ENCODE peak calls at places on chromosomes 12 and 14, in ten cellular contexts. Y is lung microvascular endothelial cell, Q is GDM1, Z is caudate nucleus, K is ecto neural progenitor cell, U is mucosa of descending colon, A is psoas muscle, R is neural crest cell, J is occipital lobe, D is head of caudate nucleus. T is an unnamed sample.

GRCh38 chr12:90211017-90211416 is 502.4 kb upstream of the ATP2B1 start:
- DNase-seq in Y (peak; percentile 19), Q (no peak), Z (no peak), K (no peak), U (no peak), A (no peak), R (no peak), J (no peak), D (no peak), T (no peak)

GRCh38 chr14:77950371-77950770 is 150.5 kb downstream of the ADCK1 start:
- DNase-seq in Y (no peak), Q (no peak), Z (no peak), K (no peak), U (no peak), A (no peak), R (no peak), J (peak; percentile 49), D (no peak), T (no peak)

GRCh38 chr12:75837700-75838099 is 193.9 kb downstream of the PHLDA1 start:
- DNase-seq in Y (no peak), Q (no peak), Z (no peak), K (no peak), U (no peak), A (no peak), R (no peak), J (no peak), D (no peak), T (no peak)

GRCh38 chr12:120659151-120659525 is 18.7 kb downstream of the CABP1 start:
- DNase-seq in Y (no peak), Q (no peak), Z (no peak), K (no peak), U (peak; percentile 28), A (no peak), R (no peak), J (no peak), D (no peak), T (no peak)

GRCh38 chr14:59098377-59098776 is 90.1 kb upstream of the DAAM1 start:
- DNase-seq in Y (no peak), Q (no peak), Z (no peak), K (no peak), U (no peak), A (no peak), R (no peak), J (no peak), D (no peak), T (no peak)

GRCh38 chr12:74586251-74586650 is 48.6 kb downstream of the ATXN7L3B start:
- DNase-seq in Y (no peak), Q (no peak), Z (no peak), K (no peak), U (no peak), A (no peak), R (no peak), J (no peak), D (no peak), T (no peak)

GRCh38 chr12:32437095-32437515 is 37.7 kb downstream of the FGD4 start:
- DNase-seq in Y (peak; percentile 52), Q (no peak), Z (no peak), K (no peak), U (no peak), A (no peak), R (no peak), J (no peak), D (no peak), T (no peak)

GRCh38 chr14:91897121-91897701 is 29.9 kb upstream of the TC2N start:
- DNase-seq in Y (no peak), Q (no peak), Z (no peak), K (no peak), U (no peak), A (peak; percentile 62), R (no peak), J (peak; percentile 69), D (peak; percentile 70), T (no peak)

GRCh38 chr14:100403802-100404201 is 80.7 kb downstream of the SLC25A47 start:
- DNase-seq in Y (no peak), Q (no peak), Z (no peak), K (no peak), U (no peak), A (no peak), R (no peak), J (no peak), D (no peak), T (no peak)

GRCh38 chr14:102917056-102917385 is 5.4 kb upstream of the AMN start:
- DNase-seq in Y (no peak), Q (no peak), Z (no peak), K (no peak), U (no peak), A (peak; percentile 31), R (no peak), J (no peak), D (no peak), T (no peak)

GRCh38 chr12:24948452-24948815 is 467 bp downstream of the BCAT1 start:
- DNase-seq in Y (peak; percentile 65), Q (no peak), Z (no peak), K (no peak), U (no peak), A (no peak), R (peak; percentile 19), J (no peak), D (no peak), T (peak; percentile 59)

GRCh38 chr12:1544991-1545700 is 49.2 kb downstream of the FBXL14 start:
- DNase-seq in Y (peak; percentile 66), Q (no peak), Z (no peak), K (no peak), U (no peak), A (no peak), R (no peak), J (no peak), D (no peak), T (peak; percentile 30)

GRCh38 chr12:111425655-111426054 is 19.9 kb downstream of the SH2B3 start:
- DNase-seq in Y (peak; percentile 61), Q (no peak), Z (no peak), K (no peak), U (peak; percentile 17), A (no peak), R (no peak), J (no peak), D (no peak), T (no peak)

GRCh38 chr14:65566820-65567522 is 154.4 kb downstream of the FUT8 start:
- DNase-seq in Y (peak; percentile 1), Q (no peak), Z (no peak), K (no peak), U (no peak), A (no peak), R (no peak), J (no peak), D (no peak), T (no peak)

GRCh38 chr12:1949771-1950470 is 31.5 kb upstream of the CACNA2D4 start:
- DNase-seq in Y (no peak), Q (no peak), Z (peak; percentile 29), K (no peak), U (no peak), A (no peak), R (no peak), J (peak; percentile 42), D (peak; percentile 81), T (no peak)

GRCh38 chr12:27973487-27973890 is 956 bp upstream of the PTHLH start:
- DNase-seq in Y (no peak), Q (no peak), Z (no peak), K (no peak), U (no peak), A (no peak), R (no peak), J (no peak), D (no peak), T (no peak)

GRCh38 chr12:91111366-91112321 is at the start of gene LUM:
- DNase-seq in Y (no peak), Q (no peak), Z (no peak), K (peak; percentile 57), U (peak; percentile 30), A (peak; percentile 47), R (no peak), J (no peak), D (no peak), T (no peak)